ENCODE peak calls at places on chromosomes 3 and 15, in five cellular contexts. N, M, S, R and V are unnamed samples. For H3K4me1, the result is how much of the 10 kb centered on the place peaks cover.

GRCh38 chr15:74010929-74011540 is 16.5 kb downstream of the PML start:
- DNase-seq in N (no peak), M (no peak), S (no peak), R (no peak), V (no peak)

GRCh38 chr15:98955980-98956723 is 51.4 kb downstream of the PGPEP1L start:
- DNase-seq in N (no peak), M (no peak), S (no peak), R (no peak), V (no peak)

GRCh38 chr15:98954411-98954810 is 53.2 kb downstream of the PGPEP1L start:
- DNase-seq in N (peak), M (no peak), S (peak), R (no peak), V (no peak)

GRCh38 chr3:159726231-159726964 is 262.2 kb upstream of the IL12A start:
- DNase-seq in N (peak), M (peak), S (no peak), R (no peak), V (no peak)

GRCh38 chr3:37492977-37493471 is 318.6 kb upstream of the LRRFIP2 start:
- DNase-seq in N (no peak), M (no peak), S (no peak), R (no peak), V (no peak)

GRCh38 chr15:81259791-81260190 is 63.1 kb downstream of the IL16 start:
- DNase-seq in N (no peak), M (no peak), S (no peak), R (no peak), V (peak)

GRCh38 chr15:68244235-68244634 is 14.7 kb upstream of the CLN6 start:
- DNase-seq in N (no peak), M (no peak), S (no peak), R (no peak), V (no peak)

GRCh38 chr3:187593347-187593850 is 76.8 kb downstream of the SST start:
- DNase-seq in N (no peak), M (no peak), S (no peak), R (no peak), V (no peak)

GRCh38 chr3:40281995-40282394 is 27.5 kb upstream of the EIF1B start:
- DNase-seq in N (no peak), M (no peak), S (no peak), R (no peak), V (no peak)

GRCh38 chr15:56918907-56919707 is 663 bp downstream of the TCF12 start:
- DNase-seq in N (peak), M (no peak), S (peak), R (peak), V (no peak)

GRCh38 chr15:52241489-52241888 is 50.3 kb upstream of the GNB5 start:
- DNase-seq in N (no peak), M (no peak), S (no peak), R (no peak), V (no peak)

GRCh38 chr15:69074011-69074842 is 59.7 kb downstream of the NOX5 start:
- DNase-seq in N (peak), M (no peak), S (peak), R (peak), V (no peak)

GRCh38 chr3:194481103-194481502 is 5.7 kb downstream of the ATP13A3 start:
- DNase-seq in N (peak), M (no peak), S (no peak), R (no peak), V (no peak)

GRCh38 chr15:30984542-30984941 is 6.9 kb downstream of the MTMR10 start:
- DNase-seq in N (no peak), M (no peak), S (no peak), R (no peak), V (no peak)

GRCh38 chr3:134426660-134427181 is 52.5 kb upstream of the AMOTL2 start:
- DNase-seq in N (peak), M (no peak), S (no peak), R (no peak), V (no peak)

GRCh38 chr15:58348095-58348812 is 83.5 kb upstream of the LIPC start:
- DNase-seq in N (no peak), M (no peak), S (no peak), R (no peak), V (peak)

GRCh38 chr15:28977377-28978010 is 91.7 kb downstream of the APBA2 start:
- DNase-seq in N (peak), M (peak), S (no peak), R (no peak), V (peak)

GRCh38 chr3:122646146-122646988 is 34.3 kb upstream of the PARP14 start:
- DNase-seq in N (no peak), M (no peak), S (no peak), R (no peak), V (peak)

GRCh38 chr3:157700405-157700804 is 197.2 kb upstream of the VEPH1 start:
- DNase-seq in N (peak), M (no peak), S (no peak), R (peak), V (no peak)

GRCh38 chr3:193774272-193774915 is 181.4 kb downstream of the OPA1 start:
- DNase-seq in N (no peak), M (no peak), S (no peak), R (no peak), V (peak)

GRCh38 chr3:115239717-115240116 is 92.6 kb upstream of the ZBTB20 start:
- DNase-seq in N (peak), M (peak), S (peak), R (no peak), V (no peak)

GRCh38 chr3:149339931-149340309 is 6.5 kb upstream of the TM4SF18 start:
- DNase-seq in N (peak), M (peak), S (peak), R (no peak), V (peak)

GRCh38 chr15:51234181-51234927 is 104.0 kb downstream of the CYP19A1 start:
- DNase-seq in N (no peak), M (no peak), S (no peak), R (no peak), V (peak)

GRCh38 chr15:40787344-40787841 is 17.6 kb downstream of the C15orf62 start:
- DNase-seq in N (peak), M (peak), S (peak), R (no peak), V (no peak)

GRCh38 chr15:82545002-82545401 is 4.7 kb upstream of the RPS17 start:
- DNase-seq in N (no peak), M (no peak), S (no peak), R (no peak), V (no peak)

GRCh38 chr3:125374501-125374995 is 577 bp downstream of the ZNF148 start:
- DNase-seq in N (peak), M (no peak), S (no peak), R (peak), V (no peak)

GRCh38 chr3:10977864-10978510 is 14.6 kb upstream of the SLC6A1 start:
- DNase-seq in N (peak), M (no peak), S (no peak), R (no peak), V (no peak)

GRCh38 chr3:119301001-119301400 is 6.8 kb downstream of the ARHGAP31 start:
- DNase-seq in N (no peak), M (no peak), S (no peak), R (no peak), V (peak)

GRCh38 chr15:68380456-68380855 is 51.5 kb downstream of the ITGA11 start:
- DNase-seq in N (no peak), M (no peak), S (peak), R (no peak), V (peak)

GRCh38 chr3:116579843-116580242 is 129.7 kb upstream of the TUSC7 start:
- DNase-seq in N (peak), M (no peak), S (no peak), R (peak), V (no peak)

GRCh38 chr3:196292281-196292923 is 4.9 kb upstream of the PCYT1A start:
- DNase-seq in N (no peak), M (no peak), S (no peak), R (no peak), V (no peak)

GRCh38 chr3:160187288-160187687 is 37.9 kb upstream of the C3orf80 start:
- DNase-seq in N (no peak), M (no peak), S (no peak), R (no peak), V (no peak)

GRCh38 chr3:55327131-55327920 is 159.8 kb downstream of the WNT5A start:
- DNase-seq in N (peak), M (no peak), S (no peak), R (no peak), V (no peak)

GRCh38 chr15:81111510-81112375 is 22.3 kb upstream of the CFAP161 start:
- DNase-seq in N (no peak), M (no peak), S (no peak), R (no peak), V (no peak)

GRCh38 chr15:70761931-70762468 is 1.4 kb downstream of the UACA start:
- DNase-seq in N (no peak), M (no peak), S (no peak), R (no peak), V (no peak)

GRCh38 chr3:65170357-65171090 is 482.7 kb upstream of the ADAMTS9 start:
- DNase-seq in N (peak), M (peak), S (peak), R (peak), V (peak)

GRCh38 chr3:152379415-152380042 is 110.8 kb downstream of the MBNL1 start:
- DNase-seq in N (peak), M (no peak), S (no peak), R (no peak), V (no peak)
- H3K4me1 ChIP-seq in N (under half), M (under half), S (under half), R (under half), V (half or more)

DNA sequence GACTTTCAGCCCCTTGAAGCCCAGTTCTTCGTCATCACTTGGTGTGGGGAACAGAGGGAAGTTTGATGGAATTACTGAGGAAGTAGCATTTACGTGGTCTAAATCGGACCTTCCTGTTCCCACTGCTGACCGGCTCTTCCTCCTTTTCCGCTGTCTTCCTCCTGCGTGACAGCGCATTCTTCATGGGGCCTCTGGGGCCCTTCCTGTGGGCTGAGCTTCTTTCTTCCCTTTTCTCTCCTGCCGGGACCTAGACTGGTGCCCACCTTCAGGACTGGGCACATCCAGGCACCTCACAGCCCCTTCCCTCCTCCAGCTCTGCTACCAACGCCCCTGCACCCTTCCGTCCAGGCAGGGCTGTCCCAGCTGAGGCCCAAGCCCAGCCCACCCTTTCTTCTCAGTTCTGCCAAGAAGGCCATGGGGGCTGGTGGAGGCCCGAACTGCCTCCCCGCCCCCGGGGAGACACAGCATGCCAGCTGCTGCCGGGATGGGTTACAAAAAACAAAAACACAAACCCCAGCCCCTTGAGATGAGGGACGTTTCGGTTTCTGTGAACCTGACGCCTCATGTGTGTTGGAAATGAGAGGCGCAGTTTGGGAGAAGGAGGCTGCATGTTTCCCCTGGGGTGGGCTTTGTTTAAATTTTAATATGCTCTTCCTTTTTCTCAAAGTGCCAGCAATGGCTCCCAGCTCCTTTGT is 19.1 kb downstream of the ZNF710 start:
- DNase-seq in N (no peak), M (no peak), S (peak), R (no peak), V (no peak)
- H3K4me1 ChIP-seq in N (under half), M (under half), S (under half), R (under half), V (under half)

DNA sequence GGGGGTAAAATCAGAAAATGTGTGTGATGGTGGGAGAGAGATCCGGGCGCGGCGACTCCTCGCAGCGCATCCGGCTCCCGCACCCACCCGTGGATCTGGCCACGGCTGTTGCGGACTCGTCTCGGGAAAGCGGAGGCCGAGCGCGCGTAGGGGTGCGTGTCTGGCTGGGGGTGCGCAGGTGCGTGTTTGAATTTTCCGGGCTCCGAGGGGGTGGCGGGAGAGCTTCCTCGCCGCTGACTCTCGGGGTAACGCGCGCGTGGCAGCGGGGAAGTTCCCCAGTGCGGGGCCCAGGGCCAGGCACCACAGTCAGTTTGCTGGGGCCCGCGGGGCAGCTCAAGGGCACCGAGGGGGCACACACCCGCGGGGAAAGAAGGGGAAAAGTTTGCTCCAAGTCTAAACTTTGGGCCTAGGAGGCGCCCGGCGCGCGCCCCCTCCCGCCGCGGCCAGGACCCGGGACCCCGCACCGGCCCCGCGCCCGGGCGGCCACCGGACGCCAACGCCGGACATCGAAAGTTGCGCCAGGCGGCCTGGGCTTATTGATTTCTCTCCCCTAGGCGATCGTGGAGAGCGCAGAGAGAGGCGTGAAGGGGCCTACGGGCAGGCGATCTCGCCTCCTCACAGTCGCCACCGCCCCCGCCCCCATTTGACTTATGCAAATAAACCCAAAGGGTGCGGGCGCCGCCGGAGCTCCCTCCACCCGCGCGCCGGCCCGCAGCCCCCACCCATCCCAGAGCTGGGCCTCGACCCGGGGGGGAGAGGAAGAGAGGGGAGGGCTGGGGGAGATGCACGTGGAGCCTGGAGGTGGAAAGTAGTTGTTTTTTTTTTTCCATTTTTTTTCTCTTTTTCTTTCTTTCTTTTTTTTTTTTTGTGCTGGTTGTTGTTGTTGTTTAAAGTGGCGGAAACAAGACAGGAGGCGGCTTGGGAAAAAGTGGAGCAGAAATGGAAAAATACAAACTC is 638 bp downstream of the FOXP1 start:
- DNase-seq in N (peak), M (no peak), S (peak), R (peak), V (peak)
- H3K4me1 ChIP-seq in N (under half), M (under half), S (under half), R (under half), V (under half)

GRCh38 chr15:66802087-66803001 is 100.3 kb downstream of the SMAD6 start:
- DNase-seq in N (peak), M (no peak), S (no peak), R (no peak), V (no peak)

GRCh38 chr15:66799242-66799641 is 97.2 kb downstream of the SMAD6 start:
- DNase-seq in N (no peak), M (no peak), S (no peak), R (no peak), V (no peak)

GRCh38 chr15:66803182-66803729 is 101.2 kb downstream of the SMAD6 start:
- DNase-seq in N (peak), M (peak), S (peak), R (peak), V (peak)

GRCh38 chr15:66800584-66801235 is 98.7 kb downstream of the SMAD6 start:
- DNase-seq in N (no peak), M (no peak), S (no peak), R (no peak), V (no peak)

DNA sequence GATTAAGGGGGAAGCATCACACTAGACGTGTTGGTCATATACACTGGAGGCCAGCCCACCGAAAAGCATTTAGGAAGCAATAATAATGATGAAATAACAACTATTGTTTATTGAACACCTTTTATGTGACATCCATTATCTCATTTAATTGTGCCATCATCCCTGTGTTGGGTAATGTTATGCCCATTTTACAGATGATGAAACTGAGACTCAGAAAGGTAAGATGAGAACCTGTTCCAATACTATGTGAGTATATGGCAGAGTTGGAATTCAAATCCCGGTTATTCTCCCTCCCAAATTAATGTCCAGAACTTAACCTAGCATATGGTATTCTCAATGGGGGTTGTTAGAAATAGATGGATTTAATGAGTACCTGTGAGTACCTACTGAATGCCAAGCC is 99.2 kb downstream of the SMAD6 start:
- DNase-seq in N (no peak), M (no peak), S (no peak), R (no peak), V (no peak)
- H3K4me1 ChIP-seq in N (under half), M (under half), S (under half), R (under half), V (under half)

GRCh38 chr15:94262201-94262600 is 30.8 kb downstream of the MCTP2 start:
- DNase-seq in N (no peak), M (no peak), S (no peak), R (no peak), V (no peak)
- H3K4me1 ChIP-seq in N (under half), M (under half), S (under half), R (under half), V (under half)

GRCh38 chr3:136177876-136178275 is 18.3 kb downstream of the MSL2 start:
- DNase-seq in N (no peak), M (no peak), S (no peak), R (no peak), V (no peak)
- H3K4me1 ChIP-seq in N (under half), M (under half), S (under half), R (under half), V (half or more)